ENCODE peak calls at places on chromosomes 7 and 10, in ten cellular contexts. W is AG09309; O is lower lobe of right lung; Z is kidney epithelial cell; M is fibroblast of mammary gland; X is IMR-90; L is K562; S is left ventricle myocardium inferior; Q is ovary; V is CD8-positive, alpha-beta T cell. F is an unnamed sample.

GRCh38 chr10:123240250-123240649 is 86.0 kb downstream of the BUB3 start:
- DNase-seq in W (no peak), O (no peak), Z (no peak), M (no peak), X (no peak), L (no peak), S (no peak), Q (no peak), V (no peak), F (no peak)

GRCh38 chr10:23408330-23408976 is 30.4 kb upstream of the OTUD1 start:
- DNase-seq in W (no peak), O (no peak), Z (no peak), M (peak), X (peak), L (no peak), S (no peak), Q (no peak), V (no peak), F (no peak)

GRCh38 chr7:108152198-108152597 is 22.0 kb upstream of the LAMB4 start:
- DNase-seq in W (no peak), O (no peak), Z (no peak), M (no peak), X (no peak), L (no peak), S (no peak), Q (no peak), V (no peak), F (no peak)

GRCh38 chr10:28532223-28532508 is 752 bp upstream of the WAC start:
- DNase-seq in W (no peak), O (no peak), Z (no peak), M (peak), X (no peak), L (no peak), S (no peak), Q (no peak), V (no peak), F (no peak)

GRCh38 chr7:47461161-47461560 is 120.8 kb downstream of the TNS3 start:
- DNase-seq in W (no peak), O (no peak), Z (no peak), M (peak), X (peak), L (no peak), S (peak), Q (peak), V (no peak), F (no peak)

GRCh38 chr7:6305330-6305729 is 32.9 kb upstream of the CYTH3 start:
- DNase-seq in W (no peak), O (no peak), Z (no peak), M (no peak), X (no peak), L (no peak), S (no peak), Q (no peak), V (no peak), F (no peak)

GRCh38 chr7:84002348-84002747 is 192.2 kb downstream of the SEMA3A start:
- DNase-seq in W (no peak), O (no peak), Z (no peak), M (no peak), X (no peak), L (no peak), S (no peak), Q (no peak), V (no peak), F (no peak)

GRCh38 chr7:73824986-73825385 is 5.8 kb upstream of the CLDN4 start:
- DNase-seq in W (no peak), O (no peak), Z (no peak), M (no peak), X (no peak), L (no peak), S (no peak), Q (no peak), V (no peak), F (no peak)

GRCh38 chr7:134697487-134697886 is 50.8 kb downstream of the BPGM start:
- DNase-seq in W (no peak), O (no peak), Z (no peak), M (no peak), X (no peak), L (no peak), S (no peak), Q (no peak), V (no peak), F (no peak)

DNA sequence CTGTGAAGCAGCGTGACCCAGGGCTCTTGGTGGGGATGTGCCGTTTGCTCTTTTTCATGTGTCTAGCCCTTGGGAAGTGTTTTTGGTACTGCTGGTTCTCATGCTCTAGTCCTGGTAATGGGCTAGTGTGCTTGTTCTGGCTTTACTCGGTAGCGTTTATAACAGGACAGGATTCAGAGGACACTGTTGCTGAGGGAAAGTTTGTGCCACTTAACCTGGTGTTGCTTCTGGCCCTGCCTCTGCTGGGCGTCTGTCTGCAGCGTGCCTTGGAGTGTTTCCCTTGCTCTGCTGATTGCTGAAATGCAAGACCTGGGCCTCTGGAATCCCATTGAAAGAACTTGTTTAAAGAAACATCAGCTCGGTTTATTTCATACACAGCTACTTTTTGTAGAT is 35.0 kb downstream of the INPP5A start:
- DNase-seq in W (no peak), O (no peak), Z (no peak), M (no peak), X (peak), L (no peak), S (no peak), Q (no peak), V (no peak), F (no peak)
- H3K4me3 ChIP-seq in W (no peak), O (peak), Z (no peak), M (no peak), X (no peak), L (no peak), S (no peak), Q (no peak), V (no peak), F (no peak)

DNA sequence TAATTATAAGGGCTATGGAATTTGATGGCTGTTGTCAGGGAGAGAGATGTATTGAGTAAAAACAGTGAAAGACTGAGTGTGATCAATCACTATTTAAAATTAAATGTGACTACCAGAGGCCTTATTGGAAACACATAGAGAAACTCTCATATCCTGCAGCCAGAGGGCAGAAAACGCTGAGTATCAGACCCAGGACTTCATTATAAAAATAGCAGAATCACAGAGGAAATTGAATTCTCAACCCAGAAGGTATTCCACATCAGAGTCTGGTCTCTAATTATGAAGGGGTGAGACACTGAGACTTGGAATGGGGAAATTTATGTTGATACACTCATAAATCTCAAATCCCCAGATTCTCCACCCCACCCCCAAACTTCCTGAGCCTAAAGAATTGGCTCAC is 69.5 kb upstream of the IL6 start:
- DNase-seq in W (no peak), O (no peak), Z (no peak), M (no peak), X (no peak), L (no peak), S (no peak), Q (no peak), V (no peak), F (no peak)
- TF ChIP-seq CTCF in W (peak), O (no peak), Z (no peak), M (peak), X (peak), L (peak), S (no peak), Q (no peak), V (no peak), F (peak)

GRCh38 chr7:32228601-32229000 is 158.4 kb upstream of the PDE1C start:
- DNase-seq in W (no peak), O (no peak), Z (no peak), M (no peak), X (no peak), L (no peak), S (no peak), Q (no peak), V (no peak), F (no peak)
- H3K4me3 ChIP-seq in W (no peak), O (no peak), Z (no peak), M (no peak), X (no peak), L (no peak), S (no peak), Q (no peak), V (no peak), F (no peak)

GRCh38 chr7:26694156-26694555 is 170.2 kb downstream of the SKAP2 start:
- DNase-seq in W (no peak), O (no peak), Z (no peak), M (peak), X (no peak), L (no peak), S (no peak), Q (no peak), V (no peak), F (no peak)
- TF ChIP-seq CTCF in W (no peak), O (no peak), Z (no peak), M (no peak), X (no peak), L (no peak), S (no peak), Q (no peak), V (no peak), F (no peak)

GRCh38 chr7:110448918-110449317 is 642.0 kb upstream of the LRRN3 start:
- DNase-seq in W (no peak), O (no peak), Z (no peak), M (no peak), X (no peak), L (no peak), S (no peak), Q (no peak), V (no peak), F (no peak)

GRCh38 chr7:110454713-110455112 is 636.2 kb upstream of the LRRN3 start:
- DNase-seq in W (no peak), O (no peak), Z (no peak), M (no peak), X (no peak), L (no peak), S (no peak), Q (no peak), V (no peak), F (no peak)
- H3K4me3 ChIP-seq in W (no peak), O (no peak), Z (no peak), M (no peak), X (no peak), L (no peak), S (no peak), Q (no peak), V (no peak), F (no peak)

GRCh38 chr7:155917836-155918385 is 105.6 kb upstream of the SHH start:
- DNase-seq in W (no peak), O (no peak), Z (no peak), M (peak), X (no peak), L (no peak), S (no peak), Q (no peak), V (no peak), F (peak)
- TF ChIP-seq CTCF in W (no peak), O (no peak), Z (no peak), M (no peak), X (no peak), L (no peak), S (no peak), Q (no peak), V (no peak), F (no peak)

GRCh38 chr7:20442951-20443350 is 112.3 kb downstream of the ITGB8 start:
- DNase-seq in W (no peak), O (no peak), Z (no peak), M (no peak), X (no peak), L (no peak), S (no peak), Q (no peak), V (no peak), F (no peak)
- H3K4me3 ChIP-seq in W (no peak), O (no peak), Z (no peak), M (no peak), X (no peak), L (no peak), S (no peak), Q (no peak), V (no peak), F (no peak)

DNA sequence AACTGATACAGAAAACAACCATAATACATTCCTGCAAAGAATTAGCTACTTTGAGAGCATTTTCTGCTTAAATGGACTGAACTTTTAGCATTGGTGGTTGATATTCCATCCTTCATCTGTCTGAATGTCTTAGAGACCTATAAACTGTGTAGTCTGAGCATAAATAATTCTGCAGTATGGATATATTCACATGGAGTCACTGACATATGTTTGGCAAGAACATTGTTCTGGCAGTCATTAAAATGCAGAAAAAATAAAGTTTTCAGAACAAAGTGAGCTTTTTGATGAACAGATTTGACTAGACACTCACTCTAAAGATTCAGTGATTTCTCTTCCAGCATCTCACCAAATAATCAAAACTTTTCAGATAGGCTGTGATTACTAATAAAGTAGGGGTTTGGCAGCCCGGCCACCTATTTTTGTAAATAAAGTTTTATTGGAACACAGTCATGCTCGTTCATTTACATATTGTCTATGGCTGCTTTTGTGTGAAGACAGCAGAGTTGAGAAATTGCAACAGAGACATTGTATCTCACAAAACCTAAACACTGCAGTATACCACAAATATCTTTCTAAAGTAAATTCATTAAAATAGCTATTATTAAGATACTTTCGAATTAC is 44.1 kb upstream of the RAPGEF5 start:
- DNase-seq in W (no peak), O (no peak), Z (no peak), M (no peak), X (no peak), L (no peak), S (no peak), Q (no peak), V (no peak), F (no peak)
- TF ChIP-seq CTCF in W (no peak), O (no peak), Z (no peak), M (no peak), X (no peak), L (no peak), S (no peak), Q (no peak), V (no peak), F (no peak)

GRCh38 chr7:142739927-142740492 is 9.3 kb upstream of the PRSS1 start:
- DNase-seq in W (no peak), O (no peak), Z (no peak), M (no peak), X (no peak), L (no peak), S (no peak), Q (no peak), V (no peak), F (no peak)
- H3K4me3 ChIP-seq in W (no peak), O (no peak), Z (no peak), M (no peak), X (no peak), L (no peak), S (no peak), Q (no peak), V (no peak), F (no peak)

GRCh38 chr10:103594326-103594725 is 100.8 kb downstream of the NEURL1 start:
- DNase-seq in W (no peak), O (no peak), Z (no peak), M (no peak), X (no peak), L (no peak), S (no peak), Q (no peak), V (no peak), F (no peak)

GRCh38 chr10:103590744-103591291 is 97.3 kb downstream of the NEURL1 start:
- DNase-seq in W (no peak), O (no peak), Z (no peak), M (no peak), X (no peak), L (no peak), S (no peak), Q (peak), V (no peak), F (no peak)

GRCh38 chr10:103592186-103593021 is 98.9 kb downstream of the NEURL1 start:
- DNase-seq in W (no peak), O (no peak), Z (no peak), M (peak), X (peak), L (peak), S (no peak), Q (no peak), V (peak), F (no peak)

GRCh38 chr10:103595933-103596726 is 102.6 kb downstream of the NEURL1 start:
- DNase-seq in W (no peak), O (no peak), Z (no peak), M (no peak), X (no peak), L (no peak), S (no peak), Q (peak), V (no peak), F (no peak)

GRCh38 chr10:103593022-103593570 is 99.6 kb downstream of the NEURL1 start:
- DNase-seq in W (no peak), O (no peak), Z (no peak), M (no peak), X (no peak), L (no peak), S (no peak), Q (no peak), V (no peak), F (no peak)
- TF ChIP-seq CTCF in W (no peak), O (no peak), Z (no peak), M (no peak), X (no peak), L (no peak), S (no peak), Q (no peak), V (no peak), F (no peak)